ENCODE peak calls at places on chromosome 7, in nine cellular contexts. K is right lobe of liver, Q is stomach, E is breast epithelium, I is IMR-90, W is GM12892, X is GM12891, N is gastrocnemius medialis, M is esophagus squamous epithelium. O is an unnamed sample.
A peak's percentile ranks its signal among the peaks of the same experiment; 100 is the strongest.

GRCh38 chr7:104650991-104651680 is 322.7 kb downstream of the LHFPL3 start:
- DNase-seq in K (no peak), Q (no peak), E (no peak), I (no peak), W (no peak), X (no peak), N (no peak), M (no peak), O (no peak)

GRCh38 chr7:123888192-123888591 is 36.8 kb upstream of the SPAM1 start:
- DNase-seq in K (no peak), Q (no peak), E (no peak), I (no peak), W (no peak), X (no peak), N (no peak), M (no peak), O (no peak)

GRCh38 chr7:55191926-55192692 is 173.0 kb upstream of the LANCL2 start:
- DNase-seq in K (no peak), Q (no peak), E (no peak), I (peak; percentile 36), W (no peak), X (no peak), N (no peak), M (no peak), O (no peak)

GRCh38 chr7:26153823-26154783 is 2.1 kb downstream of the NFE2L3 start:
- DNase-seq in K (no peak), Q (peak; percentile 77), E (no peak), I (peak; percentile 68), W (no peak), X (no peak), N (no peak), M (no peak), O (peak; percentile 94)

GRCh38 chr7:55409474-55410225 is 44.5 kb downstream of the LANCL2 start:
- DNase-seq in K (no peak), Q (no peak), E (no peak), I (peak; percentile 35), W (no peak), X (no peak), N (no peak), M (no peak), O (peak; percentile 46)

GRCh38 chr7:2029211-2029905 is 203.4 kb downstream of the MAD1L1 start:
- DNase-seq in K (no peak), Q (no peak), E (no peak), I (no peak), W (no peak), X (no peak), N (no peak), M (no peak), O (no peak)

GRCh38 chr7:106775552-106775936 is 89.5 kb upstream of the PIK3CG start:
- DNase-seq in K (no peak), Q (no peak), E (no peak), I (peak; percentile 86), W (no peak), X (no peak), N (no peak), M (no peak), O (no peak)

GRCh38 chr7:6271091-6271658 is 1.2 kb downstream of the CYTH3 start:
- DNase-seq in K (peak; percentile 50), Q (peak; percentile 55), E (peak; percentile 54), I (peak; percentile 39), W (no peak), X (no peak), N (peak; percentile 55), M (no peak), O (peak; percentile 84)

GRCh38 chr7:128799451-128799850 is 7.7 kb downstream of the CCDC136 start:
- DNase-seq in K (no peak), Q (no peak), E (no peak), I (no peak), W (no peak), X (no peak), N (no peak), M (no peak), O (no peak)

GRCh38 chr7:126690848-126691751 is 561.6 kb downstream of the GRM8 start:
- DNase-seq in K (no peak), Q (no peak), E (no peak), I (no peak), W (no peak), X (no peak), N (no peak), M (no peak), O (no peak)

GRCh38 chr7:89887489-89887888 is 266.8 kb upstream of the STEAP1 start:
- DNase-seq in K (no peak), Q (no peak), E (no peak), I (no peak), W (no peak), X (no peak), N (no peak), M (no peak), O (no peak)

GRCh38 chr7:139798221-139798620 is 20.4 kb upstream of the HIPK2 start:
- DNase-seq in K (no peak), Q (peak; percentile 52), E (no peak), I (no peak), W (peak; percentile 18), X (peak; percentile 16), N (no peak), M (no peak), O (no peak)

GRCh38 chr7:114959931-114960330 is 38.0 kb downstream of the MDFIC start:
- DNase-seq in K (no peak), Q (no peak), E (no peak), I (peak; percentile 52), W (no peak), X (no peak), N (no peak), M (no peak), O (no peak)

GRCh38 chr7:151251926-151252835 is 3.7 kb upstream of the SMARCD3 start:
- DNase-seq in K (no peak), Q (peak; percentile 70), E (no peak), I (peak; percentile 69), W (no peak), X (no peak), N (no peak), M (no peak), O (peak; percentile 93)

GRCh38 chr7:1503390-1503789 is 799 bp downstream of the INTS1 start:
- DNase-seq in K (no peak), Q (no peak), E (no peak), I (no peak), W (no peak), X (no peak), N (no peak), M (no peak), O (no peak)

DNA sequence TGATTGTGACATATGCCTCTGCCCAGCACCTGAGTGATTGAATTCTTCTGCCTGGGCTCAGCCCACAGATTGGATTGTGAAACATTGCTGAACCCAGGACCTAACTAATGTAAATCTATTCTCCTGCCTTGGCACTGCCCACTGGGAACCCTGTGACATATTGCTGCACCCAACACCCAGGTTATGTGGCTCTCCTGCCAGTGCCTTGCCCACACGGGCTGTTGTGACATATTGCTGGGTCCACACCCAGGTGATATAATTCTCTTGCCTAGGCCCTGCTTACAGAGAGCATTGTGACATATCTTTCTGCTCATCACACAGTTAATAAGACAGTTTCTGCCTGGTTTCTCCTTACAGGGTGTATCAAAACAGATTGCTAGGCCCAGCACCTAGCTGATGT is 50.8 kb upstream of the ZNF680 start:
- DNase-seq in K (peak; percentile 19), Q (no peak), E (no peak), I (no peak), W (no peak), X (no peak), N (no peak), M (no peak), O (no peak)
- TF ChIP-seq POLR2A in K (no peak), Q (no peak), E (no peak), I (no peak), W (no peak), X (no peak), N (no peak), M (no peak), O (no peak)

DNA sequence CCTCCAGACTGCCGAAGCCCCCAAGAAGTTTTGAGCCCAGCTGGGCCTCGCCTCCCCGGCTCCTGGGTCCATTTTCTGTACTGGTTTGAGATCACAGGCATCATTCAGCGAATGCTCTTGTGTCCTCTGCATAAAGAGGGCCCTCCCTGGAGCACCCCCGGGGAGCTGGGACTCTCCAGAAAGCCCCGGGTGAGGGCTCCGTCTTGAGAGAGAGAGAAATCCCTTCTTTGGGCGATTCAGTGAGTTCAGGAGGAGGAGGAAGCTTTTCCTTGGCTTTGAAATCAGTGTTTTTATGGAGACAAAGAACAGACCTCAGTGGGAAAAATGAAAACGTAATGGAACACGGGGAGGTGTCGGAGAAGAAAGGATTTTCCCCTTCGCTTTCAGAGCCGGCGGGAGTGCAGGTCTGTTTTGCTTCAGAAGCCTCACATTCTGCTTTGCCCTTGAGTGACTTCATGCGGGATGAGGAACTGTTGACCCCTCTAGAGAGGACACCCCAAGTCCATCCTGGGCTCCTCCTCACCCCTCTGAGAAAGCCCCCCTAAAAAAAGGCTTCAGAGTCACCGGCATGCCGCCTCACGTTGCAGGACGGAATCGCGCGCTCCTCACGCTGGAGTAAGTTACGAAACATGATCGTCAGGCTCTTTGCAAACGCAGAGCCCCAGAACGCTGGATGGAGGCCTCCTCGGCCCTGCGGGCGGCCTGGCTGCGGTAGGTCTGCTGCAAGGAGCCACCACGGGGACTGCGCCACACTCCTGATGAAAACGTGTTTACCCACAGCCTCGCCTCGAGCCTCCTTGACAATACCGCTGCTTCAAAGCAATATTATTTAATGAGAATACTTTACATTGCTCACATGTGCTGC is 8.5 kb upstream of the AP5Z1 start:
- DNase-seq in K (no peak), Q (no peak), E (no peak), I (no peak), W (no peak), X (no peak), N (no peak), M (no peak), O (no peak)
- TF ChIP-seq POLR2A in K (no peak), Q (no peak), E (no peak), I (no peak), W (no peak), X (no peak), N (no peak), M (no peak), O (no peak)

GRCh38 chr7:44796504-44797328 is at the start of gene PPIA:
- DNase-seq in K (peak; percentile 99), Q (peak; percentile 99), E (peak; percentile 99), I (peak; percentile 98), W (peak; percentile 98), X (peak; percentile 98), N (peak; percentile 98), M (peak; percentile 87), O (peak; percentile 100)
- TF ChIP-seq POLR2A in K (peak; percentile 98), Q (no peak), E (peak; percentile 86), I (peak; percentile 96), W (peak; percentile 97), X (peak; percentile 96), N (peak; percentile 95), M (no peak), O (peak; percentile 96)

DNA sequence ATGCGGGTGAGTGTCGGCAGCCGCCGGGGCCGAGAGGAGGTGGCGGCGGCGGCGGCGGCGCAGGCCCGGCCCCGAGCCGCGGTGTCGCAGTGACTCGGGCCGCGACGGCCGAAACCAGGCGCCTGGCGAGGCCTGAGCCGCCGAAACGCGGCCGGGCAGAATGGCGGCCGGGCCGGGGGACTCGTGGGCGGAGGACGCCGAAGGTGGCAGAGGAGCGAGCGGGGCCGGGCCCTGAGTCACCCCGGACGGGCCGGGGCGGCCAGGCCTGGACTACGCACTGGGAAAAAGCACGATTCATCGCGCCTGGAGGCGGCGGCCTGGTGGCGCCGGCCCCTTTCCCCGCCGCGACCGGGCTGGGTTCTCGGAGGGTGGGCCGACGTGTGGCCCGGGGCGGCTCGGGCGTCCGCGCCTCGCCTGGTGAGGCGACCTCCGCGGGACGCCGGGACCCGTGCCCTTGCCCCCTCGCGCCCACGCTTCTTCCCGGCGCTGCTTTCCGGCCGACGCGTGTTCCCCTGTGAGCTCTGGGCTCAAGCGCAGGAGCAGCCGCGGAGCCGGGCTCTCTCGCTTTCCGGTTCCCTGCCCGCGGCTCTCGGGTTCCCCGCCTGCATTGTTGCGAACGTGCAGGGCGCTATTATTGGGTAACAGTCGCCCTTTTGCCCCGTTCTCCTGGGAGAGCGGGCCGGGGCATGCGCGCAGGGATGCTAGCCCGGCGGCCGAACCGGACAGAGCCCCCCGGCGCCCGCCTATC is 495 bp downstream of the CUL1 start:
- DNase-seq in K (peak; percentile 74), Q (peak; percentile 57), E (no peak), I (peak; percentile 45), W (peak; percentile 42), X (peak; percentile 37), N (peak; percentile 32), M (no peak), O (peak; percentile 44)
- TF ChIP-seq POLR2A in K (peak; percentile 61), Q (no peak), E (no peak), I (no peak), W (peak; percentile 3), X (peak; percentile 24), N (peak; percentile 36), M (no peak), O (no peak)